ENCODE peak calls at places on chromosomes 2 and 18, in nine cellular contexts. C is aorta; H is NCI-H1105; G is activated CD4-positive, alpha-beta T cell treated with anti-CD3 and anti-CD28 coated beads, Interleukin-2, amount 50 U/mL, for 24 hours; W is heart left ventricle; I is activated CD8-positive, alpha-beta memory T cell treated with anti-CD3 and anti-CD28 coated beads for 48 hours; D is ovary; M is AML-193; J is naive thymus-derived CD4-positive, alpha-beta T cell. T is an unnamed sample.

GRCh38 chr2:112839407-112840067 is 3.0 kb upstream of the IL1B start:
- DNase-seq in D (no peak), J (no peak), H (no peak), G (no peak), I (no peak), W (no peak), C (no peak), M (peak; percentile 73), T (no peak)

GRCh38 chr2:186737737-186738508 is 44.1 kb downstream of the FAM171B start:
- DNase-seq in J (no peak), H (no peak), C (no peak), W (no peak), D (no peak), I (no peak), M (no peak), G (no peak), T (no peak)

GRCh38 chr2:32264422-32265149 is at the start of gene NLRC4:
- DNase-seq in W (no peak), J (no peak), G (no peak), M (peak; percentile 86), C (no peak), H (no peak), I (no peak), D (no peak), T (no peak)

GRCh38 chr2:209579236-209579749 is 155.4 kb downstream of the MAP2 start:
- DNase-seq in D (no peak), C (no peak), H (peak; percentile 68), I (no peak), G (no peak), J (no peak), W (peak; percentile 46), M (peak; percentile 25), T (no peak)

GRCh38 chr2:46749042-46749461 is 166.6 kb downstream of the MCFD2 start:
- DNase-seq in W (no peak), D (no peak), M (no peak), I (no peak), G (no peak), H (no peak), C (no peak), J (no peak), T (no peak)

GRCh38 chr18:78457011-78457410 is 522.6 kb upstream of the SALL3 start:
- DNase-seq in D (no peak), H (no peak), C (no peak), I (no peak), M (no peak), W (no peak), J (no peak), G (no peak), T (no peak)

GRCh38 chr2:239154971-239155805 is 245.6 kb downstream of the HDAC4 start:
- DNase-seq in G (no peak), C (peak; percentile 54), D (peak; percentile 23), M (no peak), H (no peak), W (peak; percentile 50), I (no peak), J (no peak), T (no peak)

GRCh38 chr2:232530626-232531260 is 4.8 kb downstream of the CHRND start:
- DNase-seq in H (no peak), I (no peak), G (no peak), M (no peak), D (peak; percentile 17), C (peak; percentile 38), J (no peak), W (peak; percentile 55), T (no peak)

GRCh38 chr2:126802774-126803421 is 95.8 kb upstream of the TEX51 start:
- DNase-seq in J (no peak), M (no peak), C (no peak), G (no peak), I (no peak), H (no peak), W (no peak), D (no peak), T (no peak)

GRCh38 chr18:10046178-10046807 is 132.5 kb downstream of the VAPA start:
- DNase-seq in W (no peak), I (no peak), C (no peak), G (no peak), J (no peak), M (no peak), H (no peak), D (no peak), T (no peak)

GRCh38 chr2:138760693-138761092 is 19.5 kb downstream of the NXPH2 start:
- DNase-seq in M (no peak), G (no peak), C (no peak), D (no peak), J (no peak), H (no peak), I (no peak), W (no peak), T (no peak)

GRCh38 chr2:96090527-96090926 is 25.8 kb downstream of the ADRA2B start:
- DNase-seq in H (no peak), W (no peak), M (no peak), I (no peak), G (no peak), J (no peak), D (no peak), C (no peak), T (no peak)

GRCh38 chr2:72989770-72990556 is 72.6 kb downstream of the EMX1 start:
- DNase-seq in G (no peak), H (no peak), J (no peak), D (peak; percentile 66), M (no peak), I (no peak), C (peak; percentile 80), W (no peak), T (no peak)

GRCh38 chr2:122000556-122001340 is 245.3 kb downstream of the TSN start:
- DNase-seq in G (no peak), M (no peak), I (no peak), C (no peak), D (no peak), J (no peak), H (no peak), W (no peak), T (no peak)

GRCh38 chr2:23600336-23600735 is 215.4 kb downstream of the KLHL29 start:
- DNase-seq in M (no peak), J (no peak), D (peak; percentile 25), I (no peak), W (peak; percentile 47), H (peak; percentile 79), C (peak; percentile 43), G (no peak), T (no peak)

GRCh38 chr2:227460833-227461232 is 11.1 kb upstream of the AGFG1 start:
- DNase-seq in I (no peak), H (no peak), W (no peak), C (no peak), M (no peak), J (no peak), G (no peak), D (no peak), T (no peak)

GRCh38 chr2:173252581-173252980 is 102.1 kb upstream of the CDCA7 start:
- DNase-seq in C (no peak), G (no peak), H (no peak), M (no peak), J (no peak), D (no peak), I (no peak), W (no peak), T (no peak)

GRCh38 chr2:236236559-236237450 is 27.4 kb downstream of the ASB18 start:
- DNase-seq in J (no peak), I (no peak), H (no peak), C (no peak), D (no peak), M (no peak), W (no peak), G (no peak), T (no peak)

GRCh38 chr2:157261199-157261782 is 3.8 kb downstream of the GALNT5 start:
- DNase-seq in G (peak; percentile 70), C (no peak), D (no peak), M (no peak), I (peak; percentile 35), W (no peak), H (no peak), J (no peak), T (peak; percentile 4)

GRCh38 chr2:33238111-33238510 is 238.3 kb upstream of the RASGRP3 start:
- DNase-seq in W (no peak), M (no peak), C (no peak), J (no peak), I (no peak), G (no peak), H (no peak), D (no peak), T (no peak)

GRCh38 chr2:128374711-128375413 is 56.2 kb upstream of the HS6ST1 start:
- DNase-seq in J (no peak), I (no peak), M (no peak), H (no peak), G (no peak), C (peak; percentile 75), W (peak; percentile 28), D (no peak), T (no peak)

GRCh38 chr2:189113963-189114362 is 65.6 kb downstream of the COL5A2 start:
- DNase-seq in M (no peak), C (no peak), I (no peak), G (no peak), J (no peak), D (no peak), W (no peak), H (no peak), T (no peak)

GRCh38 chr2:197949224-197949623 is 144.8 kb downstream of the PLCL1 start:
- DNase-seq in I (no peak), M (no peak), C (no peak), W (no peak), H (no peak), D (no peak), J (no peak), G (no peak), T (no peak)

GRCh38 chr2:224869601-224870000 is 153.4 kb upstream of the CCDC195 start:
- DNase-seq in H (no peak), M (no peak), G (no peak), W (no peak), J (no peak), I (no peak), D (no peak), C (no peak), T (no peak)

GRCh38 chr2:1004398-1004797 is 53.7 kb downstream of the SNTG2 start:
- DNase-seq in C (no peak), I (no peak), J (no peak), H (peak; percentile 22), D (no peak), W (no peak), M (no peak), G (no peak), T (no peak)

GRCh38 chr18:48657446-48658120 is 118.8 kb downstream of the CTIF start:
- DNase-seq in H (no peak), J (no peak), D (no peak), C (no peak), I (no peak), W (no peak), G (no peak), M (no peak), T (no peak)

GRCh38 chr2:50720695-50721314 is 311.1 kb downstream of the NRXN1 start:
- DNase-seq in I (no peak), H (peak; percentile 41), W (no peak), C (no peak), D (no peak), G (no peak), J (no peak), M (no peak), T (no peak)

GRCh38 chr2:39631715-39632114 is 34.0 kb upstream of the TMEM178A start:
- DNase-seq in D (no peak), J (no peak), G (no peak), W (no peak), I (no peak), M (no peak), C (no peak), H (no peak), T (no peak)

GRCh38 chr2:234081970-234082822 is 31.7 kb downstream of the SPP2 start:
- DNase-seq in M (no peak), G (no peak), D (no peak), I (no peak), J (no peak), H (peak; percentile 92), C (no peak), W (no peak), T (no peak)

GRCh38 chr2:234665304-234665703 is 168.4 kb upstream of the ARL4C start:
- DNase-seq in J (no peak), D (no peak), C (no peak), G (no peak), M (no peak), H (no peak), I (no peak), W (no peak), T (no peak)

GRCh38 chr18:36786686-36787085 is 42.1 kb downstream of the TPGS2 start:
- DNase-seq in G (no peak), D (peak; percentile 47), H (no peak), C (peak; percentile 89), I (no peak), J (no peak), W (no peak), M (no peak), T (no peak)

T was measured in GOT3.